ENCODE peak calls at places on chromosomes 7 and 10, in eight cellular contexts. One of them, this sample, is unnamed.

GRCh38 chr7:99070361-99070760 is 73.5 kb downstream of the SMURF1 start:
- DNase-seq in lower leg skin: no peak
- DNase-seq in fibroblast of pulmonary artery: no peak
- DNase-seq in brain microvascular endothelial cell: no peak
- DNase-seq in BJ: no peak
- DNase-seq in bronchial epithelial cell: no peak
- DNase-seq in foreskin fibroblast: no peak
- DNase-seq in tibial nerve: no peak
- DNase-seq in this sample: no peak

GRCh38 chr7:117489911-117490310 is 10.1 kb downstream of the CFTR start:
- DNase-seq in lower leg skin: no peak
- DNase-seq in fibroblast of pulmonary artery: no peak
- DNase-seq in brain microvascular endothelial cell: no peak
- DNase-seq in BJ: no peak
- DNase-seq in bronchial epithelial cell: no peak
- DNase-seq in foreskin fibroblast: no peak
- DNase-seq in tibial nerve: no peak
- DNase-seq in this sample: peak

GRCh38 chr10:18868919-18869318 is 179.7 kb upstream of the MALRD1 start:
- DNase-seq in lower leg skin: no peak
- DNase-seq in fibroblast of pulmonary artery: peak
- DNase-seq in brain microvascular endothelial cell: no peak
- DNase-seq in BJ: no peak
- DNase-seq in bronchial epithelial cell: no peak
- DNase-seq in foreskin fibroblast: no peak
- DNase-seq in tibial nerve: no peak
- DNase-seq in this sample: no peak

GRCh38 chr7:75637854-75638606 is 100.7 kb downstream of the HIP1 start:
- DNase-seq in lower leg skin: no peak
- DNase-seq in fibroblast of pulmonary artery: no peak
- DNase-seq in brain microvascular endothelial cell: no peak
- DNase-seq in BJ: no peak
- DNase-seq in bronchial epithelial cell: no peak
- DNase-seq in foreskin fibroblast: no peak
- DNase-seq in tibial nerve: no peak
- DNase-seq in this sample: no peak

GRCh38 chr7:8418627-8419245 is 14.7 kb upstream of the NXPH1 start:
- DNase-seq in lower leg skin: no peak
- DNase-seq in fibroblast of pulmonary artery: peak
- DNase-seq in brain microvascular endothelial cell: peak
- DNase-seq in BJ: peak
- DNase-seq in bronchial epithelial cell: peak
- DNase-seq in foreskin fibroblast: peak
- DNase-seq in tibial nerve: peak
- DNase-seq in this sample: peak

GRCh38 chr7:36360244-36360643 is 29.4 kb upstream of the ANLN start:
- DNase-seq in lower leg skin: no peak
- DNase-seq in fibroblast of pulmonary artery: no peak
- DNase-seq in brain microvascular endothelial cell: no peak
- DNase-seq in BJ: no peak
- DNase-seq in bronchial epithelial cell: no peak
- DNase-seq in foreskin fibroblast: no peak
- DNase-seq in tibial nerve: no peak
- DNase-seq in this sample: no peak

GRCh38 chr7:155231941-155232340 is 65.7 kb upstream of the INSIG1 start:
- DNase-seq in lower leg skin: no peak
- DNase-seq in fibroblast of pulmonary artery: no peak
- DNase-seq in brain microvascular endothelial cell: no peak
- DNase-seq in BJ: no peak
- DNase-seq in bronchial epithelial cell: no peak
- DNase-seq in foreskin fibroblast: no peak
- DNase-seq in tibial nerve: no peak
- DNase-seq in this sample: no peak

GRCh38 chr7:152076940-152077933 is 51.8 kb downstream of the GALNT11 start:
- DNase-seq in lower leg skin: no peak
- DNase-seq in fibroblast of pulmonary artery: no peak
- DNase-seq in brain microvascular endothelial cell: no peak
- DNase-seq in BJ: no peak
- DNase-seq in bronchial epithelial cell: peak
- DNase-seq in foreskin fibroblast: peak
- DNase-seq in tibial nerve: no peak
- DNase-seq in this sample: no peak

GRCh38 chr7:137417464-137417863 is 73.9 kb upstream of the PTN start:
- DNase-seq in lower leg skin: no peak
- DNase-seq in fibroblast of pulmonary artery: no peak
- DNase-seq in brain microvascular endothelial cell: no peak
- DNase-seq in BJ: no peak
- DNase-seq in bronchial epithelial cell: peak
- DNase-seq in foreskin fibroblast: peak
- DNase-seq in tibial nerve: no peak
- DNase-seq in this sample: no peak

GRCh38 chr10:115706482-115707076 is 566.4 kb downstream of the GFRA1 start:
- DNase-seq in lower leg skin: no peak
- DNase-seq in fibroblast of pulmonary artery: peak
- DNase-seq in brain microvascular endothelial cell: peak
- DNase-seq in BJ: no peak
- DNase-seq in bronchial epithelial cell: peak
- DNase-seq in foreskin fibroblast: peak
- DNase-seq in tibial nerve: peak
- DNase-seq in this sample: no peak

GRCh38 chr10:11113156-11113555 is 95.5 kb downstream of the CELF2 start:
- DNase-seq in lower leg skin: no peak
- DNase-seq in fibroblast of pulmonary artery: no peak
- DNase-seq in brain microvascular endothelial cell: no peak
- DNase-seq in BJ: no peak
- DNase-seq in bronchial epithelial cell: no peak
- DNase-seq in foreskin fibroblast: no peak
- DNase-seq in tibial nerve: no peak
- DNase-seq in this sample: no peak

GRCh38 chr7:47779341-47779771 is 168.9 kb downstream of the PKD1L1 start:
- DNase-seq in lower leg skin: no peak
- DNase-seq in fibroblast of pulmonary artery: no peak
- DNase-seq in brain microvascular endothelial cell: no peak
- DNase-seq in BJ: no peak
- DNase-seq in bronchial epithelial cell: no peak
- DNase-seq in foreskin fibroblast: no peak
- DNase-seq in tibial nerve: no peak
- DNase-seq in this sample: no peak

GRCh38 chr10:60955321-60955720 is 11.3 kb upstream of the RHOBTB1 start:
- DNase-seq in lower leg skin: no peak
- DNase-seq in fibroblast of pulmonary artery: no peak
- DNase-seq in brain microvascular endothelial cell: no peak
- DNase-seq in BJ: no peak
- DNase-seq in bronchial epithelial cell: no peak
- DNase-seq in foreskin fibroblast: no peak
- DNase-seq in tibial nerve: no peak
- DNase-seq in this sample: no peak

GRCh38 chr10:99832439-99832838 is 50.0 kb downstream of the ABCC2 start:
- DNase-seq in lower leg skin: no peak
- DNase-seq in fibroblast of pulmonary artery: no peak
- DNase-seq in brain microvascular endothelial cell: no peak
- DNase-seq in BJ: no peak
- DNase-seq in bronchial epithelial cell: no peak
- DNase-seq in foreskin fibroblast: no peak
- DNase-seq in tibial nerve: no peak
- DNase-seq in this sample: no peak

GRCh38 chr7:32298403-32299132 is 191.6 kb downstream of the LSM5 start:
- DNase-seq in lower leg skin: no peak
- DNase-seq in fibroblast of pulmonary artery: no peak
- DNase-seq in brain microvascular endothelial cell: no peak
- DNase-seq in BJ: no peak
- DNase-seq in bronchial epithelial cell: no peak
- DNase-seq in foreskin fibroblast: peak
- DNase-seq in tibial nerve: no peak
- DNase-seq in this sample: no peak

DNA sequence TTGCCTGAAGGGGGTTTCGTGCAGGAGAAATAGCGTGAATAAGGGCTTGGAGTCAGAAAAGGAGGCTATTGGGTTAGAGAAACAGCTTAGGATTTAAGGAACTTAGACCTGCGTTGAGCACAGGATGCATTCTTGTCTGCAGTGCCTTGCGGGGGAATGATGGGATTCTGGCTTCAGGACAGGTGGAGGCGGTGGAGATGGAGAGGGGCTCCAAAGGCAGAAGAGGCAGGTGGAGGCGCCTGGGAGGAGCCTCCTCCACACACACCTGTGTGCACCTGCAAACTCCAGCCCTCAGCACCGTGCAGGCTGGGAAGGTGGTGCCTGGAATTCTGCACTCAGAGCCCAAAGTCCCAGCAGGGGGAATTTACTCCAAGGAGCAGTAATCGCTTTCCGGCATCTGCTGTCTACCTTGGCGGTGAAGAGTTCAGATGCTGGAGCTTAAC is 1.8 kb downstream of the CLIP2 start:
- DNase-seq in lower leg skin: no peak
- DNase-seq in fibroblast of pulmonary artery: no peak
- DNase-seq in brain microvascular endothelial cell: no peak
- DNase-seq in BJ: no peak
- DNase-seq in bronchial epithelial cell: no peak
- DNase-seq in foreskin fibroblast: no peak
- DNase-seq in tibial nerve: no peak
- DNase-seq in this sample: no peak
- H3K4me3 ChIP-seq in lower leg skin: no peak
- H3K4me3 ChIP-seq in fibroblast of pulmonary artery: peak
- H3K4me3 ChIP-seq in brain microvascular endothelial cell: peak
- H3K4me3 ChIP-seq in BJ: peak
- H3K4me3 ChIP-seq in bronchial epithelial cell: no peak
- H3K4me3 ChIP-seq in foreskin fibroblast: peak
- H3K4me3 ChIP-seq in tibial nerve: no peak
- H3K4me3 ChIP-seq in this sample: peak

GRCh38 chr10:76422769-76423168 is 991.3 kb downstream of the LRMDA start:
- DNase-seq in lower leg skin: no peak
- DNase-seq in fibroblast of pulmonary artery: no peak
- DNase-seq in brain microvascular endothelial cell: no peak
- DNase-seq in BJ: no peak
- DNase-seq in bronchial epithelial cell: no peak
- DNase-seq in foreskin fibroblast: peak
- DNase-seq in tibial nerve: no peak
- DNase-seq in this sample: no peak
- TF ChIP-seq CTCF in lower leg skin: no peak
- TF ChIP-seq CTCF in fibroblast of pulmonary artery: no peak
- TF ChIP-seq CTCF in brain microvascular endothelial cell: peak
- TF ChIP-seq CTCF in BJ: peak
- TF ChIP-seq CTCF in bronchial epithelial cell: no peak
- TF ChIP-seq CTCF in foreskin fibroblast: peak
- TF ChIP-seq CTCF in tibial nerve: no peak
- TF ChIP-seq CTCF in this sample: no peak

GRCh38 chr10:110723224-110723891 is 79.2 kb downstream of the RBM20 start:
- DNase-seq in lower leg skin: no peak
- DNase-seq in fibroblast of pulmonary artery: no peak
- DNase-seq in brain microvascular endothelial cell: no peak
- DNase-seq in BJ: no peak
- DNase-seq in bronchial epithelial cell: no peak
- DNase-seq in foreskin fibroblast: no peak
- DNase-seq in tibial nerve: no peak
- DNase-seq in this sample: no peak
- H3K4me3 ChIP-seq in lower leg skin: no peak
- H3K4me3 ChIP-seq in fibroblast of pulmonary artery: no peak
- H3K4me3 ChIP-seq in brain microvascular endothelial cell: no peak
- H3K4me3 ChIP-seq in BJ: no peak
- H3K4me3 ChIP-seq in bronchial epithelial cell: no peak
- H3K4me3 ChIP-seq in foreskin fibroblast: no peak
- H3K4me3 ChIP-seq in tibial nerve: no peak
- H3K4me3 ChIP-seq in this sample: no peak

GRCh38 chr7:74627699-74628411 is 29.7 kb upstream of the GTF2I start:
- DNase-seq in lower leg skin: no peak
- DNase-seq in fibroblast of pulmonary artery: peak
- DNase-seq in brain microvascular endothelial cell: no peak
- DNase-seq in BJ: no peak
- DNase-seq in bronchial epithelial cell: no peak
- DNase-seq in foreskin fibroblast: peak
- DNase-seq in tibial nerve: peak
- DNase-seq in this sample: no peak

GRCh38 chr7:74623135-74623534 is 34.4 kb upstream of the GTF2I start:
- DNase-seq in lower leg skin: no peak
- DNase-seq in fibroblast of pulmonary artery: no peak
- DNase-seq in brain microvascular endothelial cell: no peak
- DNase-seq in BJ: no peak
- DNase-seq in bronchial epithelial cell: no peak
- DNase-seq in foreskin fibroblast: no peak
- DNase-seq in tibial nerve: no peak
- DNase-seq in this sample: no peak

GRCh38 chr7:74622228-74622749 is 35.2 kb upstream of the GTF2I start:
- DNase-seq in lower leg skin: no peak
- DNase-seq in fibroblast of pulmonary artery: no peak
- DNase-seq in brain microvascular endothelial cell: no peak
- DNase-seq in BJ: no peak
- DNase-seq in bronchial epithelial cell: no peak
- DNase-seq in foreskin fibroblast: no peak
- DNase-seq in tibial nerve: no peak
- DNase-seq in this sample: no peak

GRCh38 chr7:74625446-74625845 is 32.1 kb upstream of the GTF2I start:
- DNase-seq in lower leg skin: no peak
- DNase-seq in fibroblast of pulmonary artery: peak
- DNase-seq in brain microvascular endothelial cell: peak
- DNase-seq in BJ: peak
- DNase-seq in bronchial epithelial cell: peak
- DNase-seq in foreskin fibroblast: peak
- DNase-seq in tibial nerve: peak
- DNase-seq in this sample: no peak
- TF ChIP-seq CTCF in lower leg skin: no peak
- TF ChIP-seq CTCF in fibroblast of pulmonary artery: peak
- TF ChIP-seq CTCF in brain microvascular endothelial cell: no peak
- TF ChIP-seq CTCF in BJ: peak
- TF ChIP-seq CTCF in bronchial epithelial cell: no peak
- TF ChIP-seq CTCF in foreskin fibroblast: peak
- TF ChIP-seq CTCF in tibial nerve: no peak
- TF ChIP-seq CTCF in this sample: peak